ENCODE peak calls at places on chromosome 22, in five cellular contexts. D is CD8-positive, alpha-beta T cell; S is body of pancreas; Z is pancreas; L is stomach. I is an unnamed sample.

GRCh38 chr22:39234157-39234793 is 10.5 kb downstream of the PDGFB start:
- DNase-seq in D (no peak), S (no peak), Z (no peak), L (no peak), I (peak; percentile 63)

GRCh38 chr22:39309364-39309861 is 10.0 kb downstream of the RPL3 start:
- DNase-seq in D (no peak), S (no peak), Z (no peak), L (no peak), I (no peak)

GRCh38 chr22:48241658-48242057 is 1479.2 kb downstream of the TBC1D22A start:
- DNase-seq in D (no peak), S (no peak), Z (no peak), L (peak; percentile 23), I (no peak)

GRCh38 chr22:36431977-36432376 is 44.2 kb upstream of the MYH9 start:
- DNase-seq in D (no peak), S (no peak), Z (no peak), L (no peak), I (no peak)

GRCh38 chr22:17931400-17931825 is 92.9 kb downstream of the MICAL3 start:
- DNase-seq in D (no peak), S (peak; percentile 52), Z (no peak), L (peak; percentile 53), I (peak; percentile 81)

GRCh38 chr22:27952091-27952490 is 33.0 kb upstream of the PITPNB start:
- DNase-seq in D (no peak), S (no peak), Z (no peak), L (no peak), I (no peak)

GRCh38 chr22:28989035-28989464 is 72.6 kb downstream of the C22orf31 start:
- DNase-seq in D (no peak), S (no peak), Z (no peak), L (no peak), I (no peak)

GRCh38 chr22:48442663-48443062 is 1385.0 kb downstream of the BRD1 start:
- DNase-seq in D (no peak), S (no peak), Z (no peak), L (no peak), I (no peak)

GRCh38 chr22:21764038-21764804 is 28.6 kb upstream of the YPEL1 start:
- DNase-seq in D (no peak), S (no peak), Z (no peak), L (no peak), I (no peak)

GRCh38 chr22:23256986-23257888 is 76.9 kb downstream of the BCR start:
- DNase-seq in D (no peak), S (peak; percentile 19), Z (no peak), L (peak; percentile 61), I (no peak)

GRCh38 chr22:32444068-32444467 is 20.2 kb downstream of the BPIFC start:
- DNase-seq in D (no peak), S (no peak), Z (no peak), L (no peak), I (no peak)

GRCh38 chr22:31911565-31912401 is 32.6 kb upstream of the YWHAH start:
- DNase-seq in D (no peak), S (no peak), Z (no peak), L (peak; percentile 48), I (no peak)

GRCh38 chr22:48942698-48943566 is 884.7 kb downstream of the BRD1 start:
- DNase-seq in D (no peak), S (no peak), Z (no peak), L (peak; percentile 21), I (peak; percentile 11)

GRCh38 chr22:50531546-50532352 is 1.9 kb upstream of the TYMP start:
- DNase-seq in D (peak; percentile 48), S (peak; percentile 81), Z (peak; percentile 67), L (peak; percentile 84), I (peak; percentile 84)

GRCh38 chr22:36036167-36036624 is 7.6 kb upstream of the RBFOX2 start:
- DNase-seq in D (no peak), S (no peak), Z (no peak), L (no peak), I (no peak)

GRCh38 chr22:50146440-50147228 is 23.9 kb upstream of the PANX2 start:
- DNase-seq in D (no peak), S (peak; percentile 75), Z (peak; percentile 68), L (peak; percentile 68), I (peak; percentile 65)

GRCh38 chr22:40472036-40472435 is 101.6 kb downstream of the SGSM3 start:
- DNase-seq in D (no peak), S (no peak), Z (no peak), L (no peak), I (no peak)

GRCh38 chr22:29208879-29209623 is 3.4 kb downstream of the EMID1 start:
- DNase-seq in D (no peak), S (peak; percentile 33), Z (no peak), L (peak; percentile 43), I (peak; percentile 30)

DNA sequence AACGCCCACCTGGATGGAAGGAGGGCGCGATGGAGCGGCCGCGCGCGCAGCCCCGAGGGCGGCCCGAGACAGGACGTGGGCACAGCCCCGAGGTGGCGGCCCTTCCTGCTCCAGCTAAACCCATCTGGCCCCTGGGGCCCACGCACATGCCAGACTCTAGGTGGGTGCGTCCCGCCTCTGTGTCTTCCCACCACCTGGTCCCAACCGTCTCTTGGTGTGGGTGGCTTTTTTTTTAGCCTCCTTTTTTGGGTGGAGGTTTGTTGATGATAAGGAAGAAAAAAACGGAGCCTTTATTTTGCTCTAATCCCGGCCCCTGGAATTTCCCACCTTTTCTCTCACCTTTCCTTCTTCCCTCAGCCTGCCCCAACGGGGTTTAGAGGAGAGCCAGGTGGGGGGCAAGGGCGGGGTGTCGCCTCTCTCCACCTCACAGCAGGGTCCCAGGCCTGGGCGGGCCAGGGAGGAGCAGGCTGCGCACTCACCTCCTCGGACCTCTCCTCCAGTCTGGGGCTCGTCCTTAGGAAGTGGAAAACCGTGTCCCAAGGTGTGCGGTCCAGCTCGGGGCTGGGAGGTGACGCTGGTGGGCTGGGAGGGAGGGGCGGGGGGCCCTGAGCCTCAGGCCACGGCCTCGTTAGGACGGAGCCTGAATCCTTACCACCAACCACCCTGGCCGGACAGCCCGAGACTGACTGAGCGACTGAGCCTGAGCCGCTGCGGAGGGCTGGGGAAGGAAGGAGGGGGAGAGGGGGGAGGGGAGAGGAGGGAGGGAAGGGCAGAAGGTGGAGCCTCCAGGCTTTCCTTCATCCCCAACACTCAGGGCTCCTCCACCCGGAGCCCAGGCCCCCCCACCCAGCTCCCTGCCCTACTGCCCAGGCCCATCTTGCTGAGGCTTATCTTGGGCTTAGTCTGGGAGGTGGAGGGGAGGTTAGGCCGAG is at the start of gene SOX10:
- DNase-seq in D (no peak), S (no peak), Z (no peak), L (no peak), I (no peak)
- H3K4me1 ChIP-seq in D (no peaks in the 10 kb centered on the region), S (peaks cover 13% of the 10 kb centered on the region), Z (no peaks in the 10 kb centered on the region), L (no peaks in the 10 kb centered on the region), I (no peaks in the 10 kb centered on the region)

GRCh38 chr22:26328221-26328620 is 100.8 kb upstream of the ASPHD2 start:
- DNase-seq in D (no peak), S (no peak), Z (no peak), L (no peak), I (no peak)

GRCh38 chr22:26334232-26334631 is 94.8 kb upstream of the ASPHD2 start:
- DNase-seq in D (no peak), S (no peak), Z (no peak), L (no peak), I (no peak)

GRCh38 chr22:26330971-26331625 is 98.0 kb upstream of the ASPHD2 start:
- DNase-seq in D (peak; percentile 21), S (peak; percentile 73), Z (peak; percentile 62), L (peak; percentile 44), I (peak; percentile 36)

GRCh38 chr22:26336773-26337172 is 92.3 kb upstream of the ASPHD2 start:
- DNase-seq in D (no peak), S (no peak), Z (no peak), L (no peak), I (no peak)

DNA sequence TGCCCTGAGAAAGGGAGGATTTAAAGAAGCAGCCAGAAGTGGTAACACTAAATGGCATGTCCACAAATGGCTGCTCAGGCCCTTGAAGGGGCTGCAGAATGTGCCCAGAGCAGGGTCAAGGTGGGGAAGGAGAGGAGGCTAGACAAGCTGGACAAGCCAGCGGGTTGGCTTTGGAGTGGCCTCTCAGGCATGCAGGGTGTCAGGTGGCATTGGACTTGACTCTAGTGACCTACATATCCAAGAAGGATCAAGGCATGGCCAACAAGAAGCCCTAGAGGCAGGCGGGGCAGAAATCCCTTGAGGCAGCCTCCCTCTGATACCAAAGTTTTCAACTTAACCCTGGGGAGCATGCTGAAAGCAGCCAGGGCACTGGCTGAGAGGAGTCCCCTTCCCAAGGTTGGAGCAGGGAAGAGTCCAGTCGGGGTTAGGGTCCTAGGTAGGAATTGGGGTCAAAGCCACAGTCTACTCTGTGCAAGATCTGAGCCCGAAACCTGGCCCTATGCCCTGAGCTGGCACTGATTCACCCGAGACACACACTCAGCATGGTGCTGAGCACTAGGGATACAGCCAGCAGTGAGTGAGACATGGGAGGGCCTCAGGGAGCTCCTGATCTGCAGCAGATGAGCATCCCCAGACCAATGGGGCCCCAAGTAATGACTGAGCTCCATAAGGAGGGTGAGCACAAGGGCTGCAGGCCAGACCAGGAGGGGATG is 95.8 kb upstream of the ASPHD2 start:
- DNase-seq in D (no peak), S (no peak), Z (no peak), L (no peak), I (no peak)
- H3K27me3 ChIP-seq in D (no peaks in the 10 kb centered on the region), S (no peaks in the 10 kb centered on the region), Z (no peaks in the 10 kb centered on the region), L (peaks cover 3% of the 10 kb centered on the region), I (peaks cover 9% of the 10 kb centered on the region)

GRCh38 chr22:43862074-43862881 is at the start of gene SULT4A1:
- DNase-seq in D (no peak), S (peak; percentile 37), Z (peak; percentile 30), L (no peak), I (peak; percentile 69)
- H3K4me3 ChIP-seq in D (no peak within 1 kb of the TSS), S (no peak within 1 kb of the TSS), Z (peak within 1 kb of the TSS; percentile 16), L (peak within 1 kb of the TSS; percentile 27), I (no peak within 1 kb of the TSS)

DNA sequence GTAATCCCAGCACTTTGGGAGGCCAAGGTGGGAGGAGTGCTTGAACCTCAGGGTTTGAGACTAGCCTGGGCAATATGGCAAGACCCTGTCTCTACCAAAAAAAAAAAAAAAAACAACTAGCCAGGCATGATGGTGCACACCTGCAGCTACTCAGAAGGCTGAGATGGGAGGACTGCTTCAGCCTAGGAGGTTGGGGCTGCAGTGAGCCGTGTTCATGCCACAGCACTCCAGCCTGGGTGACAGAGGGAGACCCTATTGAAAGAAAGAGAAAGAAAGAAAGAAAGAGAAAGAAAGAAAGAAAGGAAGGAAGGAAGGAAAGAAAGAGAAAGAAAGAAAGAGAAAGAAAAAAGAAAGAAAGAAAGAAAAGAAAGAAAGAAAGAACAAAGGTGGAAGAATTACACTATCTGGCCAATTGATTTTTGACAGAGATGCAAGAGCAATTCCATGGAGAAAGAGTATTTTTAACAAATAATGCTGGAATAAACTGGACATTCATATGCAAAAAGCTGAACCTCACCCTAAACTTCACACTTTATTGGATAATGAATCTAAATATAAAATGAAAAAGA is 33.9 kb upstream of the SLC25A1 start:
- DNase-seq in D (no peak), S (no peak), Z (no peak), L (no peak), I (no peak)
- H3K4me1 ChIP-seq in D (no peaks in the 10 kb centered on the region), S (no peaks in the 10 kb centered on the region), Z (no peaks in the 10 kb centered on the region), L (no peaks in the 10 kb centered on the region), I (no peaks in the 10 kb centered on the region)

DNA sequence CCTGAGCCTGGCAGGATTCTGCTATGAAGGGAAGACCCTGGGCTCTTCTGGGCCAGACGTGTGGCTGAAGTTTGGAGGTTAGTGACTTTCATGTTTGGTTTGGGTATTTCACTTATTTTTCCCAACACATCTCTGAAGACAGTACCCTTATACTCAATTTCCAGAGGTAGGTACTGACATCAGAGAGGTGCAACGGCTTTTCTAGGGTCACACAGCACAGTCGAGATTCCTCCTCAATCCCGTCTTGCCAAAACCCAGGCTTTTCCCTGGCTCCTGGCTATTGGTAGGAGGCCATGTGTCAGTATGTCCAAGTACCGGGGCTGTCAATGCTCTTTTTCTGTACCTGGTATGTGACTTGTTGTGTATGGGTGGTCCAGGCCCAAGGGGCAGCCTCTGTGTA is 6.1 kb upstream of the PMM1 start:
- DNase-seq in D (no peak), S (no peak), Z (no peak), L (no peak), I (peak; percentile 13)
- H3K27me3 ChIP-seq in D (no peaks in the 10 kb centered on the region), S (no peaks in the 10 kb centered on the region), Z (no peaks in the 10 kb centered on the region), L (no peaks in the 10 kb centered on the region), I (no peaks in the 10 kb centered on the region)

I was measured in adrenal gland.